ENCODE peak calls at places on chromosomes 11 and 22, in four cellular contexts. X is H9, F is IMR-90, T is H1. R is an unnamed sample.

GRCh38 chr11:74681686-74682651 is 49.3 kb downstream of the CHRDL2 start:
- DNase-seq in X (peak), F (peak), T (no peak), R (no peak)

GRCh38 chr22:26568207-26568706 is 21.7 kb downstream of the TPST2 start:
- DNase-seq in X (peak), F (peak), T (no peak), R (peak)

GRCh38 chr11:108524422-108524821 is 26.2 kb upstream of the POGLUT3 start:
- DNase-seq in X (no peak), F (no peak), T (no peak), R (no peak)

GRCh38 chr11:6627762-6628241 is 8.6 kb upstream of the TPP1 start:
- DNase-seq in X (no peak), F (no peak), T (no peak), R (no peak)

GRCh38 chr22:44665115-44665514 is 36.9 kb upstream of the PRR5 start:
- DNase-seq in X (no peak), F (no peak), T (no peak), R (no peak)

GRCh38 chr11:18668131-18668530 is 30.4 kb upstream of the TMEM86A start:
- DNase-seq in X (no peak), F (no peak), T (no peak), R (peak)

GRCh38 chr11:28697920-28698827 is 590.0 kb downstream of the METTL15 start:
- DNase-seq in X (peak), F (peak), T (peak), R (peak)

GRCh38 chr11:102280237-102280833 is 36.9 kb upstream of the BIRC3 start:
- DNase-seq in X (no peak), F (no peak), T (no peak), R (no peak)

GRCh38 chr11:125939081-125939521 is 6.7 kb upstream of the VSIG10L2 start:
- DNase-seq in X (peak), F (no peak), T (peak), R (peak)

GRCh38 chr11:86230921-86231320 is 13.6 kb upstream of the EED start:
- DNase-seq in X (no peak), F (no peak), T (no peak), R (no peak)

GRCh38 chr11:65355776-65356393 is 1.3 kb downstream of the TIGD3 start:
- DNase-seq in X (peak), F (peak), T (peak), R (peak)

GRCh38 chr11:69382131-69383128 is 88.5 kb downstream of the MYEOV start:
- DNase-seq in X (peak), F (no peak), T (peak), R (peak)

GRCh38 chr11:393219-394033 is 583 bp upstream of the PKP3 start:
- DNase-seq in X (no peak), F (peak), T (no peak), R (no peak)

GRCh38 chr11:118908931-118909618 is 16.7 kb downstream of the BCL9L start:
- DNase-seq in X (peak), F (peak), T (peak), R (peak)

GRCh38 chr11:130744804-130745203 is 171.5 kb downstream of the SNX19 start:
- DNase-seq in X (no peak), F (no peak), T (no peak), R (no peak)

GRCh38 chr11:130738618-130739017 is 177.7 kb downstream of the SNX19 start:
- DNase-seq in X (no peak), F (peak), T (no peak), R (no peak)

GRCh38 chr11:130737866-130738431 is 178.3 kb downstream of the SNX19 start:
- DNase-seq in X (no peak), F (peak), T (no peak), R (no peak)

GRCh38 chr11:130737041-130737830 is 179.0 kb downstream of the SNX19 start:
- DNase-seq in X (no peak), F (no peak), T (no peak), R (no peak)

GRCh38 chr11:130740819-130741218 is 175.5 kb downstream of the SNX19 start:
- DNase-seq in X (no peak), F (peak), T (no peak), R (no peak)
- H4K5ac ChIP-seq in X (no peak), F (no peak), T (no peak), R (no peak)

DNA sequence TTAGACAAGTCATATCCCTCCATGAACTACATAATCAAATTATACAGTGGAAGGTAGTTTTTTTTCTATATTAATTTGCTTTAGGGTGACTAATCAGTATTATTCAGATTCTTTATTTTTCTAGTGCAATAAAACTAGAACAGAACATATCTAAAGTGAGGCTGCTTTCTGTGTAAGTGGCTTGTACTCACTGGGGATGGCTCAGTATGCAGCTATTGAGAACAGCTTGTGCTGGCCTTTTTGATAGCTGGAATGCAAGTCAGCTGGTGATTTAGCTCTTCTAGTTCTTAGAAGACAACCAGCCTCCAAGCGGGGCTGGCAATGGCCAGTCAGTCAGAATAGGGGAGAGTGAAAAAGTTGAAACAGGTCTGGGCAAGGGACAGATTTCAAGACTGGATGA is 119.4 kb downstream of the BLID start:
- DNase-seq in X (no peak), F (no peak), T (no peak), R (no peak)
- H4K5ac ChIP-seq in X (no peak), F (no peak), T (no peak), R (no peak)

DNA sequence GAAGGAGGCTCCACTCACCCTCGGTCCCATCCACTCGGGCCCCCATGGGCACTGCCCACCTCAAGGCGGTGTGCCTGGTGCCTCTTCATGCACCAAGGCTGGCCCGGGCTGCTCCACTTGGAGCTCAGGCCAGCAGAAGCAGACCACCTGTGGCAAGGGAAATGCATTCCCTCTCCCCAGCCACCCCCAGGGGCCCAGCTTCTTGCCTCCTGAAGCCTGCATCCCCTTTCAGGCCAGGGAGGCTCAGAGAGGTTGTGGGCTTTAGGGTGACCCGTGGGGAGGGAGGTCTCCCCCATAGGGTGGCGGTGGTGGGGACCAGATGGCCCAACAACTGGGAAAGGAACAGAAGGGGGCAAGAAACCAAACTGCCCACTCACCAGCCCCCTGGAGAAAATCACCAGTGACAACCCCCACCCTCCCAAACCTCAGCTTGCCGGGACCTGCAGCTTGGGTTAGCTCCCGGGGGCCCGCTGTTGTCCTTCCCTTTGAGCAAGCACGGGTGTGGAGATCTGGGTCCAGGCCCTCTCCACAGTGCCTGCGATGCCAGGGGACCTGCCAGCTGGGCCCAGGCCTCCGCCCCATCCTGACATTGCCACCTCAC is 8.4 kb downstream of the CBX6 start:
- DNase-seq in X (peak), F (no peak), T (no peak), R (no peak)
- H4K5ac ChIP-seq in X (no peak), F (no peak), T (no peak), R (no peak)

GRCh38 chr22:43118024-43118849 is 7.7 kb downstream of the BIK start:
- DNase-seq in X (no peak), F (no peak), T (no peak), R (no peak)

GRCh38 chr22:43118953-43119458 is 8.5 kb downstream of the BIK start:
- DNase-seq in X (no peak), F (no peak), T (no peak), R (no peak)

GRCh38 chr22:43113516-43114251 is 3.1 kb downstream of the BIK start:
- DNase-seq in X (no peak), F (no peak), T (no peak), R (no peak)

GRCh38 chr22:43114958-43115357 is 4.4 kb downstream of the BIK start:
- DNase-seq in X (no peak), F (no peak), T (no peak), R (no peak)

DNA sequence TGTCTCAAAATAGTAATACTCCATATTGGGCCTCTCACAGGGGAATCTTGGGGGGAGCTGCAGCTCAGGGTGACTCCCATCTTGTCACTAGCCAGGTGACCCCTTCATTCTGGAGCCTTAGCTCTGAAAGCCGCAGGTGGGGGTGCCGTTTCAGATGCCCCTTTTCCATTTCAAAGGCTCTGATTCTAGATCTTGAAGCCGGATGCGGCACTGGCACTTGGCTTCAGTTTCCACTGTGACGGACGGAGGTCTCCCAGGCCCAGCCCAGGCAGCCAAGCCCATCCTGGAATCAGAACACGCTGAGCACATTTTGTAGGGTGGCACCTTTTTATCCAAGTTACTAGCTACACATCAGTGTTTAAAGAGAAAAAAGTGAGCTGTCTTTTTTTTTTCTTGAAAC is 6.4 kb downstream of the BIK start:
- DNase-seq in X (no peak), F (no peak), T (no peak), R (no peak)
- H4K5ac ChIP-seq in X (no peak), F (no peak), T (no peak), R (no peak)

DNA sequence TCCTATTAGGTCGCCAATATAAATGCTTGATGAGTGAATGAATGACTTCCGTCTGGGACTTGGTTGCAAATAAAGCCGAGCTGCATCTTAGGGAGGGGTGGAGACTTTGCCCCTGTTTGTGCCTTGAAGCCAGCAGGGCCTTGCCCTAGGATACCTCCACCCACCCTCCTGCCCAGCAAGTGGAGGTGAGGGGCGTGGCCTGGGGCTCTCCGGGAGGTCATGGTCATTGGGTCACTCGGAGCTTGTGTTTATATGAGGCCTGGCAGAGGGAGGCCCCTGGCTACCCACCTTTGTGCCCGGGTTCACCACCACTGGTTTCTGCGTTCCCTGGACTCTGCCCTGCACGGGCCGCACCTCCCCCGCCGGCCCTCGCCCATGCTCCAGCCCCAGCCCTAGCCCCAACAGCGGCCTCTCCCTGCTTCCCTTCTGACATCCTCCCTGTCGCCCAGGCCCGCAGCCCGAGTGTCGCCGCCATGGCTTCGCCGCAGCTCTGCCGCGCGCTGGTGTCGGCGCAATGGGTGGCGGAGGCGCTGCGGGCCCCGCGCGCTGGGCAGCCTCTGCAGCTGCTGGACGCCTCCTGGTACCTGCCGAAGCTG is 4.3 kb downstream of the MPST start:
- DNase-seq in X (no peak), F (no peak), T (no peak), R (no peak)
- H4K5ac ChIP-seq in X (no peak), F (no peak), T (no peak), R (no peak)

GRCh38 chr22:42345458-42345857 is 75.0 kb upstream of the TCF20 start:
- DNase-seq in X (no peak), F (no peak), T (no peak), R (no peak)
- H4K5ac ChIP-seq in X (no peak), F (no peak), T (no peak), R (no peak)

DNA sequence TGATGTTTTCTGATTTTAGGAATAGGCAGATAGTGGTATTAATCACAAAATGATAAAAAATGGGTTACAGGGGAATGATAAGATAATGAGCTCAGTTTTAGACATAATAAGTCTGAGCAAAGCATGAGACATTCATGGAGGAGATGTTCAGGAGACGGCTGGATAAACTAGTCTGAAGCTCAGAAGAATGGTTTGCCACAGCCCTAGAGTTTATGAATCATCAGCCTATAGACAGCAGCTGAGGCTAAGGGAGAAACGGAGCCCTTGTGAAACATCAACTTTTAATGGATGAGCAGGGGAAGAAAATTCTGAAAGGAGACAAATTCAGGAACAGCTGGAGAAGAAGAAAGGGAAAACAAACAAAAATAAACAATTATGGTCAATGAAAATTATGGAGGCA is 87.2 kb downstream of the RELT start:
- DNase-seq in X (no peak), F (peak), T (no peak), R (no peak)
- H4K5ac ChIP-seq in X (no peak), F (no peak), T (no peak), R (no peak)

DNA sequence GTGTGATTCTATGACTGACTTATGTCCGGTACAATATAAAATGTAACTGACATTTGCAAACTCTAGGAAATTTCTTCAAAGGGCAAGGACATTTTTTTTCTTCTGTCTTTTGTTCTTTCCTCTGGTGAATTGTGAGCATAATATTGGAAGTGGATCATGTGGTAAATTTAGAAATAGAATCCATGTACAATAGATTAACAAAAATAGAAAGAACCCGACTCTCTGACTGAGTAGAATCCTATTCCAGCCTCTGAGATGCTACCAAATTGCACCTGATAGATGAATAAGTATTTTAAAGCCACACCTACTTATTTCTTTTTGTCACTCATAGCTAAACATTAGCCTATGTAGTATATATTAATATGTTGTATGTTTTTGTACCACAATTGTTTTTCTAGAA is 860.3 kb downstream of the LUZP2 start:
- DNase-seq in X (no peak), F (no peak), T (no peak), R (no peak)
- H4K5ac ChIP-seq in X (no peak), F (no peak), T (no peak), R (no peak)

DNA sequence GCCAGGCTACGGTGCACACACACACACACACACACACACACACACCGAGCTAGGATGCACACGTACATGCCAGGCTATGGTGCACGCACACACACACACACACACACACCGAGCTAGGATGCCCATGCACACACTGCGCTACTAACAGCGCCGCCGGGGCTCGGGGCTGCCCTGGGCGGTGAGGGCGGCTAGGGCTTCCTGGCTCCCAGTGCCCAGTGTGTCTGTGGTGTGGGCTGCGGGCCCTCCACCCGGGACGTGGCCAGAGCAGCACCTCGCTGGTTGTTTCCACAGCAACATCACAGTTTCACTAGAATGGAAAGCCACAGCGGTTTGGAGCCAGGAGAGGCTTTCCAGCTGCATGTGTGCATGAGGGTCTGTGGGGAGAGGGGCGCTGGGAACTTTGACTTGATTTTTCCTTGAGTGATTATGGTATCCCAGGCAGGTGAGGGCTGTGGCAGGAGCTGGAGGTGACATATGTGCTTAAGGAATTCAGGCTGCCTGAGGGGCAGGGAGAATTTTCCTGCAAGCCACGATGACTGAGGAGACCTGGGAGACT is 196.0 kb downstream of the SNX19 start:
- DNase-seq in X (no peak), F (no peak), T (no peak), R (peak)
- H4K5ac ChIP-seq in X (no peak), F (peak), T (no peak), R (no peak)

DNA sequence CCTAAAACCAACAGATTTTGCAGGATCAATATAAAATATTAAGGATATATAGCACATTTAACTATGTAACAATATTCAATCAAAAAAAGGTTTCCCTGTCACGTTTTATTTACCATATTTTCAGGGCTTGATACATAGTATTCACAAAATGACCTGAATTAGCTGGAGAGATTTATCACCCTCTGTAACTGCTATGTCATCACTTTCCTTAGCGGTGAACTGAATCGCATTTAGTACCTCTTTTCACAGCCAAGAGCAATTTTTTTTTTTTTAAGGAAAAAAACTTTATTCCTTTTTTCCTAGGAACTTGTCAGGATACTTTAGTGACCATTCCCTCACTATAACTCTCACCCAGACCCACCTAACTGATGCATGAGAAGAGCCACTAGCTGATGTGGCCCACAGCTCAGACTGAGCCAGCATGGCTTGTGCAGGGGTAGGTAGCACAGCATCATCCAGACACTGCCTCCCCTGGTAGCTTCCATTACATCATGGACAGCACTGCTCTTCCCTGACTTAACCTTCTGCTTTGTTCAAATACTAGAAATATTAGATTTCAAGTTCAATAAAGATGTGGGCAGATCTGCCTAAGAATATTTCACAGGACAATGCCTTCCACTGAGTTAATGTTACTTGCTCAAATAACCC is 17.0 kb upstream of the GPR83 start:
- DNase-seq in X (no peak), F (no peak), T (no peak), R (no peak)
- H4K5ac ChIP-seq in X (no peak), F (no peak), T (no peak), R (no peak)

R was measured in mesendoderm.